ENCODE peak calls at places on chromosomes 16 and 17, in seven cellular contexts. D is upper lobe of right lung; K is K562; L is Caco-2; B is CD4-positive, alpha-beta memory T cell; Q is heart right ventricle; E is heart left ventricle. Y is an unnamed sample.

GRCh38 chr17:38893612-38894011 is 23.8 kb downstream of the LASP1 start:
- DNase-seq in D (peak; percentile 77), K (no peak), L (no peak), B (no peak), Q (no peak), E (peak; percentile 71), Y (no peak)

GRCh38 chr17:8935194-8935593 is 30.3 kb downstream of the PIK3R5 start:
- DNase-seq in D (peak; percentile 81), K (no peak), L (no peak), B (no peak), Q (no peak), E (no peak), Y (no peak)

GRCh38 chr17:34122529-34122928 is 132.6 kb upstream of the CCL2 start:
- DNase-seq in D (no peak), K (no peak), L (no peak), B (no peak), Q (no peak), E (no peak), Y (no peak)

GRCh38 chr17:39051001-39051605 is 83.9 kb upstream of the FBXO47 start:
- DNase-seq in D (no peak), K (no peak), L (no peak), B (no peak), Q (no peak), E (no peak), Y (no peak)

GRCh38 chr17:31283841-31284240 is 13.2 kb downstream of the OMG start:
- DNase-seq in D (no peak), K (no peak), L (no peak), B (no peak), Q (no peak), E (no peak), Y (no peak)

GRCh38 chr17:63752707-63753106 is 11.1 kb upstream of the STRADA start:
- DNase-seq in D (no peak), K (no peak), L (no peak), B (no peak), Q (no peak), E (no peak), Y (no peak)

GRCh38 chr17:33284022-33284421 is 9.1 kb downstream of the ASIC2 start:
- DNase-seq in D (no peak), K (no peak), L (no peak), B (no peak), Q (no peak), E (peak; percentile 32), Y (no peak)

GRCh38 chr16:3787924-3788661 is 70.8 kb upstream of the TRAP1 start:
- DNase-seq in D (no peak), K (no peak), L (no peak), B (no peak), Q (no peak), E (no peak), Y (no peak)

GRCh38 chr17:37813753-37814152 is 68.9 kb upstream of the HNF1B start:
- DNase-seq in D (no peak), K (no peak), L (no peak), B (no peak), Q (no peak), E (no peak), Y (no peak)

GRCh38 chr16:50610331-50611262 is 62.4 kb downstream of the NKD1 start:
- DNase-seq in D (no peak), K (peak; percentile 37), L (no peak), B (no peak), Q (no peak), E (no peak), Y (no peak)

DNA sequence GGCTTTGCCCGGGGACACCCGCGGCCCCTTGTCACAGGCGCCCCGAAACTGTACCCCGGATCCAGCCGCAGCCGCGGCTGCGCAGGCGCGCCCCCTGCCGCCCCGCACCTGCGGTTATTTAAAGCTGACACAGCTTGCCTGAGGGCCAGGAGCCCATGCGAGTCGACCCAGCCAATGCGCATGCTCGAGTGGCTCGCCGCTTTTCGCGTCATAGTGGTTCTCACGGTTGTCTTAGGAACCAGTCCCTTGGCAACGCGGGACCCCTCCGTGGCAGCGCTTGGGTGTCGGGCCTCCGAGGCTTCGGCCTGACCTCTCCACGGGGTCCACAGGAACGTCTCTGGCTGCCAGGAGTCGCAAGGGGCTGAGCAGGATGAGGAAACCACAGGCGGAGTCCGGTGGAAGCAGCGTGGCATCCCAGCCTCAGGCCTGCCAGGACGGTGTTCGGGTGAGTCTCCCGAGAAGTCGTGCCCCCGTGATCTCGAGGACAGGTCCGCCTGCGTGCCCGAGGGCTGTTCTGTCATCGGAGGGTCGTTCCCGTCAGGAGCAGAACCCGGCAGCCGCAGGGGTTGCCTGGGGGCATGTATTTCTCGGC is 716.9 kb downstream of the KCNJ18 start:
- DNase-seq in D (no peak), K (peak; percentile 26), L (no peak), B (no peak), Q (no peak), E (no peak), Y (no peak)
- H3K9me3 ChIP-seq in D (no peaks in the 10 kb centered on the region), K (no peaks in the 10 kb centered on the region), L (no peaks in the 10 kb centered on the region), B (no peaks in the 10 kb centered on the region), Q (no peaks in the 10 kb centered on the region), E (no peaks in the 10 kb centered on the region), Y (no peaks in the 10 kb centered on the region)

GRCh38 chr17:71003736-71004135 is 834.4 kb downstream of the KCNJ2 start:
- DNase-seq in D (no peak), K (no peak), L (no peak), B (no peak), Q (no peak), E (no peak), Y (no peak)

DNA sequence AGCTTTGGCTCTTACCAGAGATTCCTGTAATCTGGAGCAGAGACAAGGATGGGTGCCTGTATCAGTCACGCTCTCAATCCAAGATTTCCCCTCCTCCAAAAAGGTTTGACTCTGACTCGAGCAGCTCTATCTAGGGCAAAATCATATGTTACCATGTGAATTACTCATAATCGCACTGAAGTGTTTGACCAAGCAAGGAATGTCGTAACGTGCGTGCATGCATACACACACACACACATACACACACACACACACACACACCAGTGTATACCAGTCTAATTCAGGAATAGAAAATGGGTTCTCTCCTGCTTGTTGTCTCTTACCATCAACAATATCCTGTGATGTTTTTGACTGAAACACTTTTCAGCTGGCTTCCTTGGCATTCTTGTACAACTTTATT is 835.1 kb downstream of the KCNJ2 start:
- DNase-seq in D (no peak), K (no peak), L (no peak), B (no peak), Q (no peak), E (no peak), Y (no peak)
- H3K9me3 ChIP-seq in D (no peaks in the 10 kb centered on the region), K (no peaks in the 10 kb centered on the region), L (no peaks in the 10 kb centered on the region), B (no peaks in the 10 kb centered on the region), Q (no peaks in the 10 kb centered on the region), E (no peaks in the 10 kb centered on the region), Y (no peaks in the 10 kb centered on the region)

GRCh38 chr16:64700628-64701027 is 421.2 kb downstream of the CDH11 start:
- DNase-seq in D (no peak), K (no peak), L (no peak), B (no peak), Q (no peak), E (no peak), Y (no peak)

GRCh38 chr16:64695684-64696083 is 426.2 kb downstream of the CDH11 start:
- DNase-seq in D (no peak), K (no peak), L (no peak), B (no peak), Q (no peak), E (no peak), Y (no peak)

GRCh38 chr16:64702415-64702814 is 419.4 kb downstream of the CDH11 start:
- DNase-seq in D (no peak), K (no peak), L (no peak), B (no peak), Q (no peak), E (no peak), Y (no peak)

GRCh38 chr16:64696872-64697271 is 425.0 kb downstream of the CDH11 start:
- DNase-seq in D (no peak), K (no peak), L (no peak), B (no peak), Q (no peak), E (no peak), Y (no peak)
- H3K9me3 ChIP-seq in D (no peaks in the 10 kb centered on the region), K (no peaks in the 10 kb centered on the region), L (no peaks in the 10 kb centered on the region), B (no peaks in the 10 kb centered on the region), Q (no peaks in the 10 kb centered on the region), E (no peaks in the 10 kb centered on the region), Y (no peaks in the 10 kb centered on the region)

DNA sequence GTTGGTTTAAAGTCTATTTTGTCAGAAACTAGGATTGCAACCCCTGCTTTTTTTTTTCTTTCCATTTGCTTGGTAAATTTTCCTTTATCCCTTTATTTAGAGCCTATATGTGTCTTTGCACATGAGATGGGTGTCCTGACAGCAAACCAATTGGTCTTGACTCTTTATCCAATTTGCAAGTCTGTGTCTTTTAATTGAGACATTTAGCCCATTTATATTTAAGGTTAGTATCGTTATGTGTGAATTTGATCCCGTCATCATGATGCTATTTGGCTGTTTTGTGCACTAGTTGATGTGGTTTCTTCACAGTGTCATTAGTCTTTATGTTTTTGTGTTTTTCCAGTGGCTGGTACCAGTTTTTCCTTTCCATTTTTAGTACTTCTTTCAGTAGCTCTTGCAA is 127.7 kb upstream of the ZNF267 start:
- DNase-seq in D (no peak), K (no peak), L (no peak), B (no peak), Q (no peak), E (no peak), Y (no peak)
- H3K9me3 ChIP-seq in D (peaks cover 87% of the 10 kb centered on the region), K (peaks cover 5% of the 10 kb centered on the region), L (peaks cover 2% of the 10 kb centered on the region), B (peaks cover 3% of the 10 kb centered on the region), Q (peaks cover 100% of the 10 kb centered on the region), E (peaks cover 50% of the 10 kb centered on the region), Y (peaks cover 37% of the 10 kb centered on the region)

GRCh38 chr17:11557727-11558452 is 40.4 kb upstream of the DNAH9 start:
- DNase-seq in D (no peak), K (no peak), L (no peak), B (no peak), Q (no peak), E (no peak), Y (no peak)
- H3K9me3 ChIP-seq in D (no peaks in the 10 kb centered on the region), K (no peaks in the 10 kb centered on the region), L (no peaks in the 10 kb centered on the region), B (no peaks in the 10 kb centered on the region), Q (no peaks in the 10 kb centered on the region), E (no peaks in the 10 kb centered on the region), Y (no peaks in the 10 kb centered on the region)

DNA sequence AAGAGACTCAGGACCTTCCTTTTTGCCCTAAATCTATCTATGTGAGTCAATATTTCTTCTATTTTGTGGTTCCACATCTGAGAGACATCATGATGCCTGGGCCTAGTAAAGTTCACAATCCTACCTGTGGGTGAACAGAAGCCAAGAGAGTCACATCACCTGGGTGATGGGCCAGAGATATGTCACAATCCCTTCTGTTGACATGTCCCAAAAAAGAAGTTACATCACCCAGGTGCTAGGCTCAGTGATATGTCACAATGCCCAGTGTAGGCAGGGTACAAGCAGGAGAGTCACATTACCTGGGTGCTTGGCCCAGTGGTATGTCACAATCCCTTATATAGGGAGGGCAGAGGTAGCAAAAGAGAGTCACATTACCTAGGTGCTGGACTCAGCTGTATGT is 2101.9 kb downstream of the TP53TG3F start:
- DNase-seq in D (no peak), K (no peak), L (no peak), B (no peak), Q (no peak), E (no peak), Y (no peak)
- H3K9me3 ChIP-seq in D (no peaks in the 10 kb centered on the region), K (no peaks in the 10 kb centered on the region), L (no peaks in the 10 kb centered on the region), B (no peaks in the 10 kb centered on the region), Q (no peaks in the 10 kb centered on the region), E (no peaks in the 10 kb centered on the region), Y (peaks cover 4% of the 10 kb centered on the region)

GRCh38 chr17:22310717-22311686 is 618.7 kb downstream of the KCNJ18 start:
- DNase-seq in D (no peak), K (peak; percentile 59), L (peak; percentile 41), B (no peak), Q (peak; percentile 17), E (no peak), Y (no peak)
- H3K9me3 ChIP-seq in D (no peaks in the 10 kb centered on the region), K (no peaks in the 10 kb centered on the region), L (no peaks in the 10 kb centered on the region), B (no peaks in the 10 kb centered on the region), Q (no peaks in the 10 kb centered on the region), E (no peaks in the 10 kb centered on the region), Y (no peaks in the 10 kb centered on the region)

GRCh38 chr16:35463358-35463757 is 2003.9 kb downstream of the TP53TG3F start:
- DNase-seq in D (no peak), K (no peak), L (no peak), B (no peak), Q (no peak), E (no peak), Y (no peak)
- H3K9me3 ChIP-seq in D (no peaks in the 10 kb centered on the region), K (no peaks in the 10 kb centered on the region), L (no peaks in the 10 kb centered on the region), B (no peaks in the 10 kb centered on the region), Q (no peaks in the 10 kb centered on the region), E (no peaks in the 10 kb centered on the region), Y (peaks cover 4% of the 10 kb centered on the region)